ENCODE peak calls at places on chromosome 13, in six cellular contexts. E is T-helper 2 cell, W is left ventricle myocardium inferior, I is OCI-LY7, Q is cardiac muscle cell, U is AG09309. F is an unnamed sample.
A peak's percentile ranks its signal among the peaks of the same experiment; 100 is the strongest.

GRCh38 chr13:111337206-111337605 is 16.8 kb downstream of the TEX29 start:
- DNase-seq in I (no peak), Q (no peak), E (no peak), W (no peak), U (peak; percentile 87), F (peak; percentile 78)

GRCh38 chr13:66926200-66926850 is 303.8 kb downstream of the PCDH9 start:
- DNase-seq in U (no peak), W (no peak), E (no peak), Q (no peak), I (no peak), F (no peak)

GRCh38 chr13:73816702-73817101 is 317.5 kb downstream of the KLF12 start:
- DNase-seq in Q (no peak), U (no peak), W (no peak), I (no peak), E (no peak), F (no peak)

GRCh38 chr13:110950819-110951570 is 36.1 kb upstream of the ANKRD10 start:
- DNase-seq in W (no peak), E (no peak), I (no peak), U (no peak), Q (no peak), F (no peak)

GRCh38 chr13:73717632-73718031 is 416.6 kb downstream of the KLF12 start:
- DNase-seq in U (no peak), I (no peak), W (no peak), E (no peak), Q (no peak), F (peak; percentile 41)

GRCh38 chr13:99894835-99895427 is 76.6 kb downstream of the ZIC5 start:
- DNase-seq in U (no peak), I (no peak), W (no peak), E (no peak), Q (no peak), F (no peak)

GRCh38 chr13:103046676-103047075 is 19.5 kb downstream of the SLC10A2 start:
- DNase-seq in W (no peak), E (no peak), Q (no peak), I (no peak), U (no peak), F (no peak)

GRCh38 chr13:30971575-30971974 is 39.1 kb downstream of the TEX26 start:
- DNase-seq in W (no peak), U (no peak), I (no peak), E (no peak), Q (no peak), F (peak; percentile 21)

GRCh38 chr13:113537909-113538688 is 46.5 kb upstream of the TFDP1 start:
- DNase-seq in I (no peak), E (no peak), W (no peak), Q (no peak), U (no peak), F (no peak)

GRCh38 chr13:53405616-53406015 is 377.0 kb downstream of the OLFM4 start:
- DNase-seq in I (no peak), Q (peak; percentile 56), W (no peak), E (no peak), U (no peak), F (no peak)

GRCh38 chr13:23212621-23213020 is 31.8 kb downstream of the SGCG start:
- DNase-seq in U (no peak), Q (peak; percentile 9), I (no peak), W (no peak), E (no peak), F (no peak)

GRCh38 chr13:26587251-26587650 is 29.8 kb downstream of the WASF3 start:
- DNase-seq in W (no peak), Q (no peak), I (no peak), U (no peak), E (no peak), F (no peak)

GRCh38 chr13:89497658-89498057 is 1826.5 kb downstream of the SLITRK5 start:
- DNase-seq in E (no peak), Q (no peak), U (no peak), I (no peak), W (no peak), F (no peak)

GRCh38 chr13:108227651-108228272 is 9.6 kb downstream of the ABHD13 start:
- DNase-seq in U (no peak), Q (peak; percentile 32), I (peak; percentile 29), E (no peak), W (no peak), F (peak; percentile 48)

GRCh38 chr13:94345374-94346195 is 133.9 kb downstream of the DCT start:
- DNase-seq in E (no peak), I (peak; percentile 1), Q (peak; percentile 32), U (no peak), W (no peak), F (peak; percentile 6)

GRCh38 chr13:26499209-26499601 is 58.3 kb upstream of the WASF3 start:
- DNase-seq in W (no peak), Q (no peak), U (no peak), E (no peak), I (no peak), F (no peak)

GRCh38 chr13:82688400-82688999 is 1193.8 kb downstream of the SLITRK1 start:
- DNase-seq in Q (no peak), I (no peak), U (no peak), W (no peak), E (no peak), F (no peak)

GRCh38 chr13:112651750-112652511 is 37.9 kb upstream of the ATP11A start:
- DNase-seq in W (no peak), I (no peak), E (no peak), U (no peak), Q (no peak), F (no peak)

GRCh38 chr13:98482476-98483444 is 94.1 kb downstream of the STK24 start:
- DNase-seq in W (peak; percentile 80), E (no peak), I (peak; percentile 20), U (no peak), Q (peak; percentile 77), F (no peak)

GRCh38 chr13:59374720-59375119 is 789.0 kb downstream of the DIAPH3 start:
- DNase-seq in I (no peak), W (no peak), E (no peak), Q (peak; percentile 32), U (no peak), F (no peak)

GRCh38 chr13:77751513-77752456 is 54.3 kb downstream of the SLAIN1 start:
- DNase-seq in Q (peak; percentile 62), U (no peak), E (no peak), I (peak; percentile 67), W (no peak), F (peak; percentile 24)

GRCh38 chr13:100045355-100045754 is 43.5 kb upstream of the PCCA start:
- DNase-seq in E (no peak), Q (no peak), U (no peak), I (no peak), W (no peak), F (no peak)

GRCh38 chr13:80036845-80037504 is 304.0 kb downstream of the SPRY2 start:
- DNase-seq in U (no peak), I (no peak), W (no peak), Q (no peak), E (no peak), F (no peak)

GRCh38 chr13:99431927-99432636 is 69.2 kb upstream of the TM9SF2 start:
- DNase-seq in E (no peak), W (no peak), Q (peak; percentile 32), I (peak; percentile 29), U (no peak), F (no peak)

GRCh38 chr13:110393761-110394160 is 86.7 kb downstream of the COL4A2 start:
- DNase-seq in I (no peak), W (no peak), U (no peak), Q (no peak), E (no peak), F (no peak)

GRCh38 chr13:96617528-96617927 is 376.7 kb downstream of the OXGR1 start:
- DNase-seq in E (no peak), I (no peak), U (no peak), W (no peak), Q (no peak), F (no peak)

GRCh38 chr13:106230450-106230849 is 305.0 kb downstream of the EFNB2 start:
- DNase-seq in Q (no peak), W (no peak), U (no peak), E (no peak), I (no peak), F (peak; percentile 28)

GRCh38 chr13:36674337-36675212 is 755 bp downstream of the SERTM1 start:
- DNase-seq in U (no peak), Q (no peak), W (no peak), E (no peak), I (no peak), F (no peak)

GRCh38 chr13:49954674-49955455 is 18.7 kb upstream of the SPRYD7 start:
- DNase-seq in W (no peak), I (no peak), Q (no peak), E (no peak), U (no peak), F (peak; percentile 2)

GRCh38 chr13:41905600-41906254 is 55.2 kb downstream of the VWA8 start:
- DNase-seq in U (no peak), I (peak; percentile 75), Q (peak; percentile 18), E (no peak), W (no peak), F (peak; percentile 51)

GRCh38 chr13:32491028-32491427 is 47.6 kb downstream of the N4BP2L2 start:
- DNase-seq in U (no peak), E (no peak), Q (no peak), W (no peak), I (no peak), F (no peak)

GRCh38 chr13:94712812-94713555 is 639 bp upstream of the SOX21 start:
- DNase-seq in Q (peak; percentile 72), U (peak; percentile 13), E (no peak), W (no peak), I (no peak), F (no peak)